ENCODE peak calls at places on chromosomes 6 and 20, in ten cellular contexts. R is choroid plexus epithelial cell, E is breast epithelium, Q is endothelial cell of umbilical vein, Y is adrenal gland, C is PC-9, V is HFF-Myc, U is foreskin fibroblast, L is thyroid gland, B is endodermal cell. P is an unnamed sample.

GRCh38 chr6:82740066-82740465 is 325.6 kb downstream of the UBE3D start:
- DNase-seq in R (no peak), E (no peak), Q (no peak), Y (no peak), C (no peak), V (no peak), U (no peak), L (no peak), B (no peak), P (no peak)

GRCh38 chr6:33088931-33089640 is 13.3 kb downstream of the HLA-DPB1 start:
- DNase-seq in R (no peak), E (no peak), Q (no peak), Y (no peak), C (no peak), V (no peak), U (no peak), L (no peak), B (no peak), P (peak; percentile 6)

GRCh38 chr20:25859649-25860530 is 163.2 kb upstream of the ZNF337 start:
- DNase-seq in R (peak; percentile 64), E (no peak), Q (peak; percentile 61), Y (peak; percentile 52), C (no peak), V (no peak), U (no peak), L (peak; percentile 85), B (peak; percentile 89), P (peak; percentile 61)

GRCh38 chr6:15401769-15402250 is 155.9 kb downstream of the JARID2 start:
- DNase-seq in R (peak; percentile 33), E (no peak), Q (no peak), Y (no peak), C (peak; percentile 40), V (no peak), U (no peak), L (no peak), B (no peak), P (peak; percentile 14)

GRCh38 chr6:32517654-32518445 is 12.2 kb downstream of the HLA-DRB5 start:
- DNase-seq in R (no peak), E (no peak), Q (no peak), Y (no peak), C (no peak), V (no peak), U (no peak), L (no peak), B (no peak), P (no peak)

GRCh38 chr6:123661105-123661891 is 24.5 kb upstream of the TRDN start:
- DNase-seq in R (no peak), E (no peak), Q (no peak), Y (no peak), C (no peak), V (no peak), U (no peak), L (no peak), B (no peak), P (no peak)

GRCh38 chr6:132590362-132590761 is 821 bp upstream of the TAAR5 start:
- DNase-seq in R (no peak), E (no peak), Q (no peak), Y (no peak), C (no peak), V (no peak), U (no peak), L (no peak), B (no peak), P (no peak)

GRCh38 chr6:37502703-37503485 is 3.2 kb upstream of the CCDC167 start:
- DNase-seq in R (no peak), E (no peak), Q (no peak), Y (no peak), C (no peak), V (no peak), U (no peak), L (no peak), B (no peak), P (no peak)

GRCh38 chr20:45407067-45407745 is 883 bp upstream of the DBNDD2 start:
- DNase-seq in R (peak; percentile 47), E (no peak), Q (peak; percentile 24), Y (peak; percentile 42), C (peak; percentile 35), V (no peak), U (no peak), L (peak; percentile 32), B (peak; percentile 80), P (peak; percentile 31)

GRCh38 chr6:134795696-134796095 is 154.2 kb downstream of the ALDH8A1 start:
- DNase-seq in R (no peak), E (no peak), Q (peak; percentile 16), Y (no peak), C (no peak), V (no peak), U (no peak), L (no peak), B (no peak), P (peak; percentile 43)

GRCh38 chr20:9348746-9349145 is 165.6 kb upstream of the LAMP5 start:
- DNase-seq in R (peak; percentile 72), E (no peak), Q (peak; percentile 48), Y (no peak), C (no peak), V (no peak), U (no peak), L (no peak), B (no peak), P (peak; percentile 35)

GRCh38 chr6:134422426-134423231 is 104.7 kb upstream of the SGK1 start:
- DNase-seq in R (peak; percentile 99), E (no peak), Q (peak; percentile 81), Y (no peak), C (peak; percentile 78), V (peak; percentile 88), U (peak; percentile 96), L (no peak), B (no peak), P (peak; percentile 98)

GRCh38 chr6:119466226-119466625 is 116.7 kb upstream of the MAN1A1 start:
- DNase-seq in R (no peak), E (no peak), Q (no peak), Y (no peak), C (no peak), V (no peak), U (no peak), L (no peak), B (no peak), P (no peak)

GRCh38 chr6:72149715-72150114 is 263.4 kb downstream of the RIMS1 start:
- DNase-seq in R (no peak), E (no peak), Q (no peak), Y (no peak), C (no peak), V (no peak), U (no peak), L (no peak), B (no peak), P (no peak)

GRCh38 chr20:31547017-31547675 is 32.9 kb downstream of the HM13 start:
- DNase-seq in R (peak; percentile 93), E (peak; percentile 85), Q (peak; percentile 95), Y (peak; percentile 88), C (peak; percentile 69), V (peak; percentile 75), U (peak; percentile 86), L (peak; percentile 81), B (peak; percentile 92), P (peak; percentile 92)
- TF ChIP-seq CTCF in R (peak; percentile 23), E (no peak), Q (no peak), Y (no peak), C (no peak), V (no peak), U (no peak), L (no peak), B (peak; percentile 15), P (no peak)

GRCh38 chr20:23103284-23104018 is 17.3 kb upstream of the CD93 start:
- DNase-seq in R (no peak), E (no peak), Q (peak; percentile 94), Y (no peak), C (no peak), V (no peak), U (no peak), L (no peak), B (no peak), P (peak; percentile 88)

GRCh38 chr20:23105193-23105592 is 19.1 kb upstream of the CD93 start:
- DNase-seq in R (no peak), E (no peak), Q (no peak), Y (no peak), C (no peak), V (no peak), U (no peak), L (no peak), B (no peak), P (no peak)

GRCh38 chr20:23101696-23102095 is 15.6 kb upstream of the CD93 start:
- DNase-seq in R (no peak), E (no peak), Q (no peak), Y (peak; percentile 3), C (no peak), V (no peak), U (no peak), L (no peak), B (no peak), P (no peak)

GRCh38 chr20:23108871-23109270 is 22.7 kb upstream of the CD93 start:
- DNase-seq in R (no peak), E (no peak), Q (no peak), Y (no peak), C (no peak), V (no peak), U (no peak), L (no peak), B (no peak), P (no peak)

GRCh38 chr20:23106271-23106851 is 20.2 kb upstream of the CD93 start:
- DNase-seq in R (peak; percentile 60), E (no peak), Q (peak; percentile 93), Y (no peak), C (no peak), V (no peak), U (no peak), L (no peak), B (no peak), P (peak; percentile 75)
- H3K4me3 ChIP-seq in R (no peak overlapping the region), E (no peak overlapping the region), Q (no peak overlapping the region), Y (no peak overlapping the region), C (no peak overlapping the region), V (no peak overlapping the region), U (no peak overlapping the region), L (no peak overlapping the region), B (no peak overlapping the region), P (no peak overlapping the region)

GRCh38 chr20:32385541-32385940 is 27.4 kb downstream of the ASXL1 start:
- DNase-seq in R (no peak), E (no peak), Q (no peak), Y (no peak), C (no peak), V (no peak), U (no peak), L (no peak), B (no peak), P (no peak)
- TF ChIP-seq CTCF in R (no peak), E (no peak), Q (no peak), Y (no peak), C (no peak), V (no peak), U (no peak), L (no peak), B (no peak), P (no peak)

GRCh38 chr20:63696311-63696627 is 183 bp upstream of the TNFRSF6B start:
- DNase-seq in R (peak; percentile 55), E (no peak), Q (no peak), Y (peak; percentile 36), C (peak; percentile 28), V (no peak), U (no peak), L (no peak), B (peak; percentile 90), P (no peak)
- H3K4me3 ChIP-seq in R (peak overlapping the region; percentile 65), E (peak overlapping the region; percentile 34), Q (no peak overlapping the region), Y (no peak overlapping the region), C (no peak overlapping the region), V (peak overlapping the region; percentile 26), U (no peak overlapping the region), L (no peak overlapping the region), B (no peak overlapping the region), P (peak overlapping the region; percentile 43)